ENCODE peak calls at places on chromosome 5, in eight cellular contexts. O, T, S, V, J, P, X and E are unnamed samples.
A peak's percentile ranks its signal among the peaks of the same experiment; 100 is the strongest.

GRCh38 chr5:54259090-54259489 is 51.3 kb downstream of the ARL15 start:
- DNase-seq in T (no peak), J (no peak), X (no peak), P (no peak), S (no peak), V (no peak), O (no peak), E (no peak)

GRCh38 chr5:36202521-36202961 is 39.2 kb downstream of the NADK2 start:
- DNase-seq in P (no peak), T (no peak), O (no peak), S (no peak), V (peak; percentile 73), X (no peak), J (no peak), E (no peak)

GRCh38 chr5:39699164-39699563 is 274.4 kb upstream of the DAB2 start:
- DNase-seq in X (no peak), P (no peak), V (no peak), J (no peak), O (no peak), T (no peak), S (no peak), E (no peak)

GRCh38 chr5:32753051-32753450 is 41.9 kb downstream of the NPR3 start:
- DNase-seq in O (no peak), T (no peak), X (no peak), V (peak; percentile 38), P (no peak), J (no peak), S (no peak), E (no peak)

GRCh38 chr5:93723005-93723404 is 18.4 kb downstream of the POU5F2 start:
- DNase-seq in V (no peak), J (no peak), S (no peak), T (no peak), O (no peak), X (no peak), P (no peak), E (no peak)

GRCh38 chr5:178392998-178393397 is 160.4 kb upstream of the PHYKPL start:
- DNase-seq in J (no peak), T (peak; percentile 38), S (peak; percentile 34), X (no peak), V (no peak), O (no peak), P (no peak), E (peak; percentile 39)

GRCh38 chr5:179836225-179837019 is 15.7 kb downstream of the SQSTM1 start:
- DNase-seq in X (no peak), J (no peak), T (no peak), O (no peak), P (no peak), S (no peak), V (no peak), E (peak; percentile 84)

GRCh38 chr5:78618303-78618702 is 30.3 kb downstream of the LHFPL2 start:
- DNase-seq in O (no peak), S (no peak), V (no peak), J (no peak), X (no peak), T (no peak), P (no peak), E (no peak)

GRCh38 chr5:169648725-169649124 is 11.7 kb downstream of the DOCK2 start:
- DNase-seq in X (no peak), S (no peak), V (peak; percentile 43), J (no peak), T (no peak), P (no peak), O (no peak), E (no peak)

GRCh38 chr5:138686668-138687067 is 66.6 kb upstream of the CTNNA1 start:
- DNase-seq in O (no peak), S (no peak), P (no peak), T (no peak), X (no peak), V (peak; percentile 47), J (no peak), E (no peak)

GRCh38 chr5:151123897-151124751 is 33.5 kb downstream of the ANXA6 start:
- DNase-seq in P (peak; percentile 45), S (no peak), X (peak; percentile 16), V (peak; percentile 22), T (no peak), O (peak; percentile 43), J (no peak), E (peak; percentile 88)

GRCh38 chr5:150394103-150394502 is 18.6 kb downstream of the CD74 start:
- DNase-seq in V (no peak), P (no peak), O (no peak), S (no peak), J (no peak), T (no peak), X (no peak), E (no peak)

GRCh38 chr5:54758038-54758437 is 227.4 kb downstream of the ESM1 start:
- DNase-seq in V (peak; percentile 82), X (no peak), J (no peak), P (no peak), T (no peak), S (no peak), O (no peak), E (no peak)

GRCh38 chr5:96893342-96893741 is 17.0 kb downstream of the ERAP2 start:
- DNase-seq in S (no peak), X (no peak), J (no peak), T (no peak), P (no peak), V (peak; percentile 85), O (no peak), E (no peak)

GRCh38 chr5:42454216-42454995 is 31.2 kb downstream of the GHR start:
- DNase-seq in J (no peak), P (no peak), X (no peak), S (no peak), O (no peak), T (no peak), V (no peak), E (no peak)

GRCh38 chr5:160181965-160182622 is 47.2 kb upstream of the FABP6 start:
- DNase-seq in J (no peak), P (no peak), S (no peak), O (no peak), X (no peak), V (no peak), T (no peak), E (no peak)

GRCh38 chr5:167821096-167821590 is 470.3 kb upstream of the WWC1 start:
- DNase-seq in S (no peak), V (no peak), O (no peak), P (no peak), J (no peak), T (no peak), X (peak; percentile 19), E (no peak)

GRCh38 chr5:169296456-169297220 is 4.3 kb downstream of the SLIT3 start:
- DNase-seq in J (no peak), O (peak; percentile 36), T (no peak), P (peak; percentile 25), V (peak; percentile 61), X (no peak), S (no peak), E (peak; percentile 83)

GRCh38 chr5:126492939-126493338 is 69.7 kb downstream of the GRAMD2B start:
- DNase-seq in J (no peak), O (no peak), X (no peak), T (no peak), S (no peak), V (peak; percentile 46), P (peak; percentile 81), E (no peak)

GRCh38 chr5:179759961-179760541 is 27.4 kb downstream of the MAML1 start:
- DNase-seq in P (no peak), X (no peak), V (no peak), S (no peak), J (no peak), T (peak; percentile 38), O (no peak), E (no peak)

GRCh38 chr5:126519637-126520592 is 75.1 kb downstream of the ALDH7A1 start:
- DNase-seq in X (no peak), J (no peak), P (peak; percentile 85), T (no peak), V (peak; percentile 56), S (no peak), O (no peak), E (no peak)

GRCh38 chr5:180206993-180207392 is 2.0 kb downstream of the RASGEF1C start:
- DNase-seq in S (no peak), T (no peak), V (no peak), P (no peak), J (no peak), X (no peak), O (no peak), E (no peak)

GRCh38 chr5:388266-389196 is 54.4 kb upstream of the EXOC3 start:
- DNase-seq in J (peak; percentile 24), X (no peak), O (peak; percentile 23), S (peak; percentile 54), T (no peak), V (no peak), P (no peak), E (peak; percentile 61)

GRCh38 chr5:168831438-168831837 is 252.3 kb upstream of the PANK3 start:
- DNase-seq in V (no peak), T (no peak), S (no peak), J (no peak), O (no peak), X (no peak), P (no peak), E (no peak)

GRCh38 chr5:72556351-72557146 is 49.3 kb upstream of the ZNF366 start:
- DNase-seq in X (peak; percentile 89), T (peak; percentile 77), S (peak; percentile 87), J (peak; percentile 63), V (peak; percentile 93), P (peak; percentile 62), O (peak; percentile 57), E (peak; percentile 86)
- H3K4me1 ChIP-seq in X (peaks cover 14% of the 10 kb centered on the region), T (peaks cover 23% of the 10 kb centered on the region), S (peaks cover 15% of the 10 kb centered on the region), J (no peaks in the 10 kb centered on the region), V (peaks cover 50% of the 10 kb centered on the region), P (no peaks in the 10 kb centered on the region), O (peaks cover 2% of the 10 kb centered on the region), E (peaks cover 4% of the 10 kb centered on the region)

GRCh38 chr5:143650296-143650695 is 161.7 kb upstream of the HMHB1 start:
- DNase-seq in S (no peak), X (no peak), J (no peak), O (no peak), V (no peak), T (no peak), P (no peak), E (no peak)
- H3K4me3 ChIP-seq in S (no peak overlapping the region), X (no peak overlapping the region), J (no peak overlapping the region), O (no peak overlapping the region), V (no peak overlapping the region), T (no peak overlapping the region), P (no peak overlapping the region), E (no peak overlapping the region)

GRCh38 chr5:115825948-115826347 is 9.5 kb upstream of the CDO1 start:
- DNase-seq in S (no peak), O (no peak), P (no peak), X (no peak), V (no peak), T (no peak), J (no peak), E (no peak)

GRCh38 chr5:115829913-115830312 is 11.5 kb downstream of the ATG12 start:
- DNase-seq in S (no peak), J (no peak), O (no peak), P (no peak), T (no peak), X (no peak), V (no peak), E (no peak)

GRCh38 chr5:115835481-115835880 is 5.9 kb downstream of the ATG12 start:
- DNase-seq in X (no peak), O (no peak), P (no peak), J (no peak), T (no peak), S (no peak), V (no peak), E (no peak)

GRCh38 chr5:115831163-115831768 is 10.1 kb downstream of the ATG12 start:
- DNase-seq in S (no peak), O (no peak), T (no peak), V (peak; percentile 56), P (no peak), X (peak; percentile 62), J (no peak), E (no peak)
- TF ChIP-seq CTCF in S (peak; percentile 75), O (peak; percentile 21), T (peak; percentile 79), V (peak; percentile 77), P (peak; percentile 55), X (peak; percentile 89), J (peak; percentile 66), E (peak; percentile 70)

GRCh38 chr5:143063175-143063970 is 293.2 kb downstream of the ARHGAP26 start:
- DNase-seq in S (no peak), T (no peak), O (peak; percentile 33), V (peak; percentile 76), X (no peak), J (peak; percentile 36), P (peak; percentile 37), E (no peak)
- H3K4me1 ChIP-seq in S (peaks cover 67% of the 10 kb centered on the region), T (peaks cover 72% of the 10 kb centered on the region), O (peaks cover 14% of the 10 kb centered on the region), V (peaks cover 30% of the 10 kb centered on the region), X (no peaks in the 10 kb centered on the region), J (no peaks in the 10 kb centered on the region), P (peaks cover 8% of the 10 kb centered on the region), E (peaks cover 11% of the 10 kb centered on the region)